ENCODE peak calls at places on chromosomes 11 and 22, in seven cellular contexts. Z, Y, J, V, P, N and X are unnamed samples.

GRCh38 chr11:102560555-102561011 is 30.0 kb upstream of the MMP7 start:
- DNase-seq in Z (no peak), Y (peak; percentile 42), J (peak; percentile 19), V (no peak), P (peak; percentile 65), N (no peak), X (peak; percentile 85)

GRCh38 chr11:114296190-114296978 is at the start of gene NNMT:
- DNase-seq in Z (peak; percentile 80), Y (peak; percentile 93), J (peak; percentile 97), V (no peak), P (peak; percentile 60), N (peak; percentile 93), X (peak; percentile 87)

GRCh38 chr11:10355257-10355661 is 50.4 kb downstream of the ADM start:
- DNase-seq in Z (no peak), Y (no peak), J (no peak), V (no peak), P (no peak), N (no peak), X (no peak)

GRCh38 chr22:39457047-39457545 is 284 bp downstream of the MGAT3 start:
- DNase-seq in Z (no peak), Y (no peak), J (no peak), V (no peak), P (no peak), N (no peak), X (no peak)

GRCh38 chr11:65440831-65441499 is 18.4 kb downstream of the NEAT1 start:
- DNase-seq in Z (peak; percentile 37), Y (no peak), J (peak; percentile 21), V (no peak), P (peak; percentile 4), N (peak; percentile 57), X (peak; percentile 26)

GRCh38 chr11:75022289-75022688 is 33.6 kb downstream of the NEU3 start:
- DNase-seq in Z (no peak), Y (no peak), J (no peak), V (no peak), P (no peak), N (no peak), X (no peak)

GRCh38 chr11:27786331-27786730 is 86.1 kb upstream of the BDNF start:
- DNase-seq in Z (no peak), Y (no peak), J (no peak), V (no peak), P (no peak), N (no peak), X (no peak)

GRCh38 chr11:72141066-72141465 is 5.5 kb downstream of the FOLR3 start:
- DNase-seq in Z (no peak), Y (peak; percentile 91), J (peak; percentile 92), V (no peak), P (peak; percentile 78), N (no peak), X (no peak)